ENCODE peak calls at places on chromosomes 16 and 17, in four cellular contexts. K, Q, Y and I are unnamed samples.

GRCh38 chr17:66865151-66865550 is 30.2 kb downstream of the CACNG5 start:
- DNase-seq in Y (no peak), K (no peak), Q (no peak), I (no peak)

GRCh38 chr17:57739402-57740224 is 5.5 kb downstream of the CCDC182 start:
- DNase-seq in Q (no peak), Y (no peak), K (no peak), I (no peak)

GRCh38 chr17:41655611-41656111 is 31.3 kb upstream of the KRT17 start:
- DNase-seq in Y (no peak), K (peak; percentile 93), Q (peak; percentile 92), I (no peak)

GRCh38 chr16:52861614-52862022 is 191.1 kb downstream of the CHD9NB start:
- DNase-seq in Y (no peak), K (no peak), Q (no peak), I (no peak)

GRCh38 chr17:73643012-73643845 is 1.0 kb downstream of the SDK2 start:
- DNase-seq in K (peak; percentile 80), Y (no peak), Q (peak; percentile 71), I (no peak)

GRCh38 chr16:69166946-69167930 is 19.7 kb upstream of the SNTB2 start:
- DNase-seq in K (no peak), Y (no peak), Q (no peak), I (no peak)

GRCh38 chr17:45784583-45785372 is 658 bp downstream of the CRHR1 start:
- DNase-seq in K (peak; percentile 80), Y (no peak), Q (peak; percentile 72), I (no peak)

GRCh38 chr17:76537288-76537577 is 276 bp downstream of the CYGB start:
- DNase-seq in Q (peak; percentile 77), K (peak; percentile 83), Y (no peak), I (no peak)

GRCh38 chr17:8062807-8063483 is 24.1 kb downstream of the ALOX15B start:
- DNase-seq in Q (no peak), Y (no peak), K (no peak), I (no peak)

GRCh38 chr17:81514735-81515529 is 2.3 kb upstream of the ACTG1 start:
- DNase-seq in Y (peak; percentile 94), K (peak; percentile 96), Q (peak; percentile 93), I (no peak)

GRCh38 chr16:24358117-24358516 is 102.0 kb downstream of the CACNG3 start:
- DNase-seq in Q (no peak), Y (no peak), K (no peak), I (no peak)

GRCh38 chr17:71635187-71635586 is 485.6 kb upstream of the SOX9 start:
- DNase-seq in K (no peak), Q (no peak), Y (no peak), I (no peak)
- TF ChIP-seq CTCF in K (no peak), Q (no peak), Y (no peak), I (no peak)

GRCh38 chr17:28042721-28043291 is 329 bp downstream of the NLK start:
- DNase-seq in K (peak; percentile 73), Q (no peak), Y (no peak), I (no peak)

GRCh38 chr17:28043296-28043695 is 819 bp downstream of the NLK start:
- DNase-seq in Q (no peak), Y (no peak), K (no peak), I (no peak)

GRCh38 chr17:28041068-28041843 is 1.2 kb upstream of the NLK start:
- DNase-seq in Q (peak; percentile 100), Y (peak; percentile 100), K (peak; percentile 99), I (peak; percentile 100)

GRCh38 chr17:28042657-28042720 is at the start of gene NLK:
- DNase-seq in Q (no peak), Y (no peak), K (no peak), I (no peak)

DNA sequence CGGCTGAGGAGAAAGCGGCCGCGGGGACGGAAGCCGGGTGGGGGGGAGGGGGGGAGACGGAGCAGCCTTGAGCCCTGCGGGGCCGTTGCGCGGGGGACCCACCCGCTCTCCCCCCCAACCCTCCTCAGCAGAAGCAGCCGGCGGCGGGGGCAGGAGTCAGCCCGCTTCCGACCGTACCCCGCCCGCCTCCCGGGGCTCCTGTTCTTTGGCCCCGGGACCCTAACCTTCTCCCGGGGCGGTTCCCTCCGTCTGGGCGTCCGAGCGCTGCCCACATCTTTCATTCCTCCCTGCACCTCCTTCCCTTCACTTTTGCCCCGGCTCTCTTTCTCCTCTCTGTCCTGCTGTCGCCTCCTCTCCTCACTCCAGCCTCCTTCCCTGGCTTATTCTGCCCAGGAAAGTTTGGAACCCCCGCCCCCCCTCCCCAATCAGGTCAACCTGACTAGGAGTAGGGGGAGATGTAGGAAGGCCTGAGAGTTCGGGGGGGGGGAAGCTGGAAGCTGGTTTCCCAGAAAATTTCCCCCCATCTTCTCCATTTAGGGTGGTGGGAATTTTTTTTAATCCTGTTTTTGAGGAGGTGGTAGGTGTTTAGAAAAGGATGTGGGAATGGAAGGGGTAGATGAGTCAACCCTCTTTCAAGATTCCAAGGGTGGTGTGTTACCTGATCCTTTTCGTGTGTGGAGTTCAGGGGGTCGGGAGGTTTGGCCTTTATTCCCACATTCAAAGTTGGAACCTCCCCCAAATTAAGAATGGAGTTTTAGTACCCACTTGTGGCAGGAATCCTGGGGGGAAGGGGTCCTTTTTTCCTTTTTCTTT is 427 bp upstream of the NLK start:
- DNase-seq in Y (no peak), Q (no peak), K (no peak), I (no peak)
- H3K27ac ChIP-seq in Y (peak overlapping the region; percentile 89), Q (peak overlapping the region; percentile 90), K (peak overlapping the region; percentile 95), I (peak overlapping the region; percentile 80)

GRCh38 chr17:28574536-28574935 is 2.2 kb downstream of the ALDOC start:
- DNase-seq in K (no peak), Q (no peak), Y (no peak), I (no peak)
- TF ChIP-seq CTCF in K (no peak), Q (no peak), Y (no peak), I (no peak)

GRCh38 chr17:17416400-17417360 is 60.1 kb upstream of the MED9 start:
- DNase-seq in Y (peak; percentile 62), Q (peak; percentile 75), K (no peak), I (no peak)
- H3K27ac ChIP-seq in Y (no peak overlapping the region), Q (peak overlapping the region; percentile 74), K (peak overlapping the region; percentile 78), I (peak overlapping the region; percentile 24)